ENCODE peak calls at places on chromosome 6, in six cellular contexts. S, G, Q, E, M and A are unnamed samples.

GRCh38 chr6:68651018-68651985 is 16.2 kb downstream of the ADGRB3 start:
- DNase-seq in S (no peak), G (no peak), Q (no peak), E (no peak), M (peak; percentile 51), A (no peak)

GRCh38 chr6:113854531-113855499 is 2.3 kb upstream of the MARCKS start:
- DNase-seq in S (peak; percentile 84), G (peak; percentile 79), Q (peak; percentile 51), E (peak; percentile 88), M (peak; percentile 83), A (peak; percentile 87)

GRCh38 chr6:119148102-119148824 is 69.8 kb upstream of the FAM184A start:
- DNase-seq in S (no peak), G (no peak), Q (peak; percentile 63), E (no peak), M (peak; percentile 70), A (peak; percentile 39)

GRCh38 chr6:137517404-137517803 is 23.2 kb upstream of the OLIG3 start:
- DNase-seq in S (no peak), G (no peak), Q (no peak), E (no peak), M (no peak), A (no peak)

GRCh38 chr6:100464162-100464851 is 414 bp downstream of the SIM1 start:
- DNase-seq in S (no peak), G (no peak), Q (no peak), E (peak; percentile 47), M (no peak), A (no peak)

GRCh38 chr6:11593096-11593495 is 55.5 kb downstream of the TMEM170B start:
- DNase-seq in S (no peak), G (no peak), Q (no peak), E (no peak), M (no peak), A (no peak)

GRCh38 chr6:88380618-88381288 is 214.6 kb upstream of the CNR1 start:
- DNase-seq in S (no peak), G (no peak), Q (no peak), E (no peak), M (peak; percentile 57), A (peak; percentile 36)

GRCh38 chr6:147508073-147508870 is at the start of gene SAMD5:
- DNase-seq in S (peak; percentile 23), G (peak; percentile 71), Q (no peak), E (peak; percentile 47), M (peak; percentile 40), A (peak; percentile 59)

GRCh38 chr6:138765896-138766487 is 7.6 kb upstream of the CCDC28A start:
- DNase-seq in S (no peak), G (no peak), Q (peak; percentile 22), E (no peak), M (peak; percentile 32), A (no peak)

GRCh38 chr6:1908784-1909183 is 299.1 kb downstream of the FOXC1 start:
- DNase-seq in S (no peak), G (no peak), Q (no peak), E (no peak), M (no peak), A (no peak)

GRCh38 chr6:12033770-12034169 is 21.7 kb downstream of the HIVEP1 start:
- DNase-seq in S (no peak), G (no peak), Q (no peak), E (no peak), M (no peak), A (no peak)

GRCh38 chr6:14720411-14721102 is 525.3 kb upstream of the JARID2 start:
- DNase-seq in S (no peak), G (no peak), Q (no peak), E (no peak), M (no peak), A (no peak)

GRCh38 chr6:141598487-141598886 is 534.2 kb upstream of the GJE1 start:
- DNase-seq in S (no peak), G (no peak), Q (no peak), E (no peak), M (no peak), A (no peak)

GRCh38 chr6:43001843-43002242 is 11.9 kb downstream of the MEA1 start:
- DNase-seq in S (no peak), G (no peak), Q (no peak), E (no peak), M (no peak), A (no peak)

GRCh38 chr6:55853008-55854001 is 22.1 kb downstream of the BMP5 start:
- DNase-seq in S (no peak), G (no peak), Q (no peak), E (no peak), M (no peak), A (no peak)

GRCh38 chr6:116101298-116101718 is 655 bp downstream of the NT5DC1 start:
- DNase-seq in S (no peak), G (no peak), Q (peak; percentile 61), E (no peak), M (no peak), A (no peak)

GRCh38 chr6:80433010-80433665 is 326.7 kb downstream of the BCKDHB start:
- DNase-seq in S (no peak), G (no peak), Q (no peak), E (no peak), M (no peak), A (no peak)

GRCh38 chr6:158536891-158537798 is 22.7 kb upstream of the TMEM181 start:
- DNase-seq in S (no peak), G (no peak), Q (no peak), E (peak; percentile 65), M (no peak), A (no peak)

GRCh38 chr6:147119310-147119709 is 84.9 kb upstream of the STXBP5 start:
- DNase-seq in S (no peak), G (no peak), Q (no peak), E (no peak), M (no peak), A (no peak)

DNA sequence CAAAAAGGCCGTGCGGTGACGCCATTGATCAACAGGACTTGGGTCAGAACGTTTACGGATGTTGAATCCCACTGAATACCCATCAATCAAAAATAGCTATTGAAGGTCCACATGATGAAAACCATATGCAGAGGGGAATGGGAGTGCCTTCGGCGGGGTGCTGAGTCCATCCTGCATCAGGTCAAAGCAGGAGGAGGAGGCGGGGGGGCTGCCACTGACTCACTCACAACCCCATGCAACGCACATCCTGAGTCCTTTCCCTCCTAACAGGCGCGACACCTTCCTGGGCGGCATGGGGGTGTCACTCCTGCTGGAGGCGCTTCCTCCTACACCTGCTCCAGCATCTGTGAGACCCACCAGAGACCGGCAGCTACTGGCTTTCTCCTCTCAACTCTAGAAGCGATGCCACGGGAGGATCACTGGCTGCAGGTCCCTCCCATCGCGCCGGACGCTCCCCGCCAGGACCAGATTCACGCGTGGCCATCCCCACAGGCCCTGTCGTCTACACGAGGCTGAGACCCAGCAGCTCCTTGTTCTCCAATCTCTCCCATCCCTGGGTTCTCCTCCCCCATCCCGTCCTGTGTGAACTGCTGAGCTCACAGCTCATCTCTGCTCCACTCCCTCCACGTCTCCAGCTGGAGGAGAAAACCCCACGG is 170.6 kb upstream of the THBS2 start:
- DNase-seq in S (no peak), G (no peak), Q (no peak), E (no peak), M (no peak), A (no peak)
- H3K4me3 ChIP-seq in S (no peak overlapping the region), G (no peak overlapping the region), Q (peak overlapping the region; percentile 35), E (no peak overlapping the region), M (peak overlapping the region; percentile 45), A (no peak overlapping the region)

GRCh38 chr6:5478380-5478779 is 217.1 kb downstream of the FARS2 start:
- DNase-seq in S (no peak), G (no peak), Q (no peak), E (no peak), M (no peak), A (no peak)
- H3K27ac ChIP-seq in S (no peak overlapping the region), G (no peak overlapping the region), Q (no peak overlapping the region), E (no peak overlapping the region), M (no peak overlapping the region), A (no peak overlapping the region)

GRCh38 chr6:169253341-169253740 is 305 bp downstream of the THBS2 start:
- DNase-seq in S (no peak), G (no peak), Q (no peak), E (no peak), M (no peak), A (no peak)

GRCh38 chr6:169251822-169252804 is 1.5 kb downstream of the THBS2 start:
- DNase-seq in S (no peak), G (no peak), Q (no peak), E (no peak), M (no peak), A (no peak)

GRCh38 chr6:169250660-169251059 is 3.0 kb downstream of the THBS2 start:
- DNase-seq in S (peak; percentile 64), G (no peak), Q (no peak), E (no peak), M (peak; percentile 91), A (peak; percentile 14)

GRCh38 chr6:169252805-169253189 is 849 bp downstream of the THBS2 start:
- DNase-seq in S (no peak), G (no peak), Q (no peak), E (no peak), M (no peak), A (no peak)

DNA sequence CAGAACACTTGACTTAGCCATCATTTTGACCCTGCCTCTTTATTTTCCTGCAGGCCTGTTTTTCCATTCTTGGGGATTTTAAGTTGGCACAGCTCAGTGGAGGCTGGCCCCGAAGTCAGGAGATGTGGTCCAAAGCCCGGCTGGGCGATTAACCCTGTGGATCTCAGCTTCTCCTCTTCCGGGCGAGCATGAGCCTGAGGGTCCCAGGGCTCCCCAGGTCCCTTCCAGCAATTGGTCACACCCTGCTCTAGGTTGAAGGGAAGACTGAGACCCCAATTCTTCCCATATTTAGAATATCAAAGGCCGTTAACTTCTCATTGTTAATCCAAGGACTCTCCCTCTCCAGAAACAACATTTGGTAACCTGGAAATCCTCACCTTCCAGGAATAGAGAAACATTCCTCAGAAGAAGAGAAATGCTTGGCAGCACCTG is 2.3 kb downstream of the THBS2 start:
- DNase-seq in S (no peak), G (no peak), Q (no peak), E (no peak), M (no peak), A (no peak)
- H3K4me3 ChIP-seq in S (peak overlapping the region; percentile 47), G (peak overlapping the region; percentile 51), Q (peak overlapping the region; percentile 53), E (no peak overlapping the region), M (peak overlapping the region; percentile 87), A (peak overlapping the region; percentile 56)

GRCh38 chr6:36650848-36651247 is 27.7 kb upstream of the CDKN1A start:
- DNase-seq in S (no peak), G (no peak), Q (no peak), E (no peak), M (no peak), A (no peak)
- H3K27ac ChIP-seq in S (no peak overlapping the region), G (no peak overlapping the region), Q (no peak overlapping the region), E (no peak overlapping the region), M (no peak overlapping the region), A (no peak overlapping the region)

GRCh38 chr6:125806813-125807212 is 16.1 kb downstream of the NCOA7 start:
- DNase-seq in S (no peak), G (no peak), Q (no peak), E (no peak), M (no peak), A (no peak)

GRCh38 chr6:125808060-125808459 is 17.3 kb downstream of the NCOA7 start:
- DNase-seq in S (no peak), G (no peak), Q (no peak), E (no peak), M (peak; percentile 14), A (no peak)

GRCh38 chr6:125809771-125810315 is 19.1 kb downstream of the NCOA7 start:
- DNase-seq in S (no peak), G (no peak), Q (no peak), E (no peak), M (no peak), A (no peak)

GRCh38 chr6:125807293-125807692 is 16.5 kb downstream of the NCOA7 start:
- DNase-seq in S (no peak), G (no peak), Q (no peak), E (no peak), M (no peak), A (no peak)

GRCh38 chr6:125808591-125808990 is 17.8 kb downstream of the NCOA7 start:
- DNase-seq in S (no peak), G (no peak), Q (no peak), E (no peak), M (no peak), A (no peak)
- H3K4me3 ChIP-seq in S (no peak overlapping the region), G (no peak overlapping the region), Q (no peak overlapping the region), E (no peak overlapping the region), M (no peak overlapping the region), A (no peak overlapping the region)